ENCODE peak calls at places on chromosome 12, in ten cellular contexts. One of them, this sample, is unnamed. For H3K9me3, the result is how much of the 10 kb centered on the place peaks cover.

GRCh38 chr12:103909811-103910210 is 20.4 kb upstream of the HSP90B1 start:
- DNase-seq in adrenal gland: no peak
- DNase-seq in esophagus squamous epithelium: no peak
- DNase-seq in upper lobe of left lung: no peak
- DNase-seq in suprapubic skin: no peak
- DNase-seq in K562: no peak
- DNase-seq in stomach: no peak
- DNase-seq in uterus: no peak
- DNase-seq in HCT116: no peak
- DNase-seq in A549: no peak
- DNase-seq in this sample: no peak

GRCh38 chr12:116882742-116883141 is 1.5 kb upstream of the HRK start:
- DNase-seq in esophagus squamous epithelium: no peak
- DNase-seq in suprapubic skin: no peak
- DNase-seq in stomach: no peak
- DNase-seq in adrenal gland: no peak
- DNase-seq in HCT116: no peak
- DNase-seq in A549: peak
- DNase-seq in uterus: no peak
- DNase-seq in upper lobe of left lung: no peak
- DNase-seq in K562: no peak
- DNase-seq in this sample: no peak

GRCh38 chr12:116539361-116539771 is 19.8 kb upstream of the MAP1LC3B2 start:
- DNase-seq in HCT116: no peak
- DNase-seq in suprapubic skin: no peak
- DNase-seq in stomach: no peak
- DNase-seq in esophagus squamous epithelium: no peak
- DNase-seq in K562: no peak
- DNase-seq in upper lobe of left lung: no peak
- DNase-seq in uterus: no peak
- DNase-seq in adrenal gland: no peak
- DNase-seq in A549: no peak
- DNase-seq in this sample: no peak

GRCh38 chr12:52249041-52249461 is 16.0 kb downstream of the KRT7 start:
- DNase-seq in uterus: peak
- DNase-seq in stomach: peak
- DNase-seq in K562: no peak
- DNase-seq in upper lobe of left lung: no peak
- DNase-seq in suprapubic skin: peak
- DNase-seq in A549: no peak
- DNase-seq in HCT116: no peak
- DNase-seq in esophagus squamous epithelium: no peak
- DNase-seq in adrenal gland: peak
- DNase-seq in this sample: peak

GRCh38 chr12:98532687-98533304 is 17.4 kb downstream of the TMPO start:
- DNase-seq in uterus: no peak
- DNase-seq in adrenal gland: no peak
- DNase-seq in HCT116: peak
- DNase-seq in stomach: no peak
- DNase-seq in A549: peak
- DNase-seq in K562: peak
- DNase-seq in esophagus squamous epithelium: no peak
- DNase-seq in upper lobe of left lung: no peak
- DNase-seq in suprapubic skin: no peak
- DNase-seq in this sample: no peak

GRCh38 chr12:51863921-51864700 is 15.6 kb upstream of the FIGNL2 start:
- DNase-seq in adrenal gland: no peak
- DNase-seq in suprapubic skin: no peak
- DNase-seq in HCT116: no peak
- DNase-seq in uterus: no peak
- DNase-seq in upper lobe of left lung: peak
- DNase-seq in stomach: no peak
- DNase-seq in K562: peak
- DNase-seq in esophagus squamous epithelium: no peak
- DNase-seq in A549: no peak
- DNase-seq in this sample: no peak

GRCh38 chr12:85775071-85775470 is 61.1 kb downstream of the RASSF9 start:
- DNase-seq in uterus: no peak
- DNase-seq in stomach: no peak
- DNase-seq in suprapubic skin: no peak
- DNase-seq in upper lobe of left lung: no peak
- DNase-seq in K562: no peak
- DNase-seq in adrenal gland: no peak
- DNase-seq in HCT116: no peak
- DNase-seq in A549: no peak
- DNase-seq in esophagus squamous epithelium: no peak
- DNase-seq in this sample: no peak

GRCh38 chr12:1939745-1940607 is 21.5 kb upstream of the CACNA2D4 start:
- DNase-seq in K562: peak
- DNase-seq in uterus: peak
- DNase-seq in upper lobe of left lung: peak
- DNase-seq in A549: peak
- DNase-seq in esophagus squamous epithelium: no peak
- DNase-seq in HCT116: peak
- DNase-seq in suprapubic skin: peak
- DNase-seq in adrenal gland: peak
- DNase-seq in stomach: peak
- DNase-seq in this sample: peak

GRCh38 chr12:86138770-86139169 is 117.4 kb downstream of the MGAT4C start:
- DNase-seq in upper lobe of left lung: no peak
- DNase-seq in adrenal gland: no peak
- DNase-seq in esophagus squamous epithelium: no peak
- DNase-seq in uterus: no peak
- DNase-seq in HCT116: no peak
- DNase-seq in suprapubic skin: no peak
- DNase-seq in stomach: no peak
- DNase-seq in A549: no peak
- DNase-seq in K562: no peak
- DNase-seq in this sample: no peak

GRCh38 chr12:5032821-5033220 is 10.9 kb upstream of the KCNA5 start:
- DNase-seq in A549: no peak
- DNase-seq in uterus: no peak
- DNase-seq in suprapubic skin: no peak
- DNase-seq in adrenal gland: no peak
- DNase-seq in K562: no peak
- DNase-seq in HCT116: no peak
- DNase-seq in upper lobe of left lung: peak
- DNase-seq in esophagus squamous epithelium: no peak
- DNase-seq in stomach: no peak
- DNase-seq in this sample: no peak

GRCh38 chr12:6684609-6685008 is 4.6 kb downstream of the ZNF384 start:
- DNase-seq in HCT116: peak
- DNase-seq in esophagus squamous epithelium: no peak
- DNase-seq in K562: peak
- DNase-seq in stomach: no peak
- DNase-seq in uterus: no peak
- DNase-seq in adrenal gland: no peak
- DNase-seq in suprapubic skin: no peak
- DNase-seq in A549: peak
- DNase-seq in upper lobe of left lung: no peak
- DNase-seq in this sample: no peak

GRCh38 chr12:52439845-52440244 is 5.7 kb upstream of the KRT75 start:
- DNase-seq in HCT116: no peak
- DNase-seq in adrenal gland: no peak
- DNase-seq in esophagus squamous epithelium: no peak
- DNase-seq in upper lobe of left lung: peak
- DNase-seq in K562: no peak
- DNase-seq in stomach: no peak
- DNase-seq in suprapubic skin: no peak
- DNase-seq in uterus: no peak
- DNase-seq in A549: no peak
- DNase-seq in this sample: no peak

GRCh38 chr12:39354955-39355354 is 88.0 kb downstream of the KIF21A start:
- DNase-seq in HCT116: no peak
- DNase-seq in uterus: no peak
- DNase-seq in esophagus squamous epithelium: no peak
- DNase-seq in adrenal gland: no peak
- DNase-seq in A549: no peak
- DNase-seq in upper lobe of left lung: no peak
- DNase-seq in stomach: no peak
- DNase-seq in suprapubic skin: no peak
- DNase-seq in K562: no peak
- DNase-seq in this sample: no peak

GRCh38 chr12:110689601-110690430 is 901 bp upstream of the HVCN1 start:
- DNase-seq in K562: peak
- DNase-seq in A549: no peak
- DNase-seq in adrenal gland: no peak
- DNase-seq in esophagus squamous epithelium: no peak
- DNase-seq in stomach: peak
- DNase-seq in uterus: peak
- DNase-seq in upper lobe of left lung: peak
- DNase-seq in HCT116: no peak
- DNase-seq in suprapubic skin: no peak
- DNase-seq in this sample: peak

GRCh38 chr12:84502907-84503787 is 409.5 kb downstream of the SLC6A15 start:
- DNase-seq in A549: peak
- DNase-seq in suprapubic skin: no peak
- DNase-seq in K562: peak
- DNase-seq in esophagus squamous epithelium: no peak
- DNase-seq in uterus: peak
- DNase-seq in adrenal gland: peak
- DNase-seq in HCT116: peak
- DNase-seq in stomach: peak
- DNase-seq in upper lobe of left lung: no peak
- DNase-seq in this sample: peak

GRCh38 chr12:133105620-133106019 is 24.5 kb downstream of the ZNF891 start:
- DNase-seq in upper lobe of left lung: no peak
- DNase-seq in K562: no peak
- DNase-seq in uterus: no peak
- DNase-seq in HCT116: no peak
- DNase-seq in stomach: no peak
- DNase-seq in esophagus squamous epithelium: no peak
- DNase-seq in suprapubic skin: no peak
- DNase-seq in A549: no peak
- DNase-seq in adrenal gland: no peak
- DNase-seq in this sample: no peak

GRCh38 chr12:133106253-133106652 is 23.8 kb downstream of the ZNF891 start:
- DNase-seq in suprapubic skin: no peak
- DNase-seq in uterus: no peak
- DNase-seq in K562: no peak
- DNase-seq in A549: no peak
- DNase-seq in esophagus squamous epithelium: no peak
- DNase-seq in upper lobe of left lung: no peak
- DNase-seq in HCT116: no peak
- DNase-seq in stomach: no peak
- DNase-seq in adrenal gland: no peak
- DNase-seq in this sample: no peak

GRCh38 chr12:133107121-133107520 is 23.0 kb downstream of the ZNF891 start:
- DNase-seq in adrenal gland: no peak
- DNase-seq in K562: no peak
- DNase-seq in esophagus squamous epithelium: no peak
- DNase-seq in stomach: no peak
- DNase-seq in uterus: no peak
- DNase-seq in HCT116: no peak
- DNase-seq in suprapubic skin: no peak
- DNase-seq in A549: no peak
- DNase-seq in upper lobe of left lung: no peak
- DNase-seq in this sample: no peak

GRCh38 chr12:133108150-133108549 is 21.9 kb downstream of the ZNF891 start:
- DNase-seq in HCT116: no peak
- DNase-seq in stomach: no peak
- DNase-seq in K562: no peak
- DNase-seq in suprapubic skin: no peak
- DNase-seq in esophagus squamous epithelium: no peak
- DNase-seq in upper lobe of left lung: no peak
- DNase-seq in A549: no peak
- DNase-seq in adrenal gland: no peak
- DNase-seq in uterus: no peak
- DNase-seq in this sample: no peak
- H3K9me3 ChIP-seq in HCT116: under half
- H3K9me3 ChIP-seq in stomach: half or more
- H3K9me3 ChIP-seq in K562: under half
- H3K9me3 ChIP-seq in suprapubic skin: half or more
- H3K9me3 ChIP-seq in esophagus squamous epithelium: half or more
- H3K9me3 ChIP-seq in upper lobe of left lung: half or more
- H3K9me3 ChIP-seq in A549: half or more
- H3K9me3 ChIP-seq in adrenal gland: under half
- H3K9me3 ChIP-seq in uterus: half or more
- H3K9me3 ChIP-seq in this sample: under half

GRCh38 chr12:16927259-16927658 is 321.3 kb upstream of the LMO3 start:
- DNase-seq in esophagus squamous epithelium: no peak
- DNase-seq in K562: no peak
- DNase-seq in upper lobe of left lung: no peak
- DNase-seq in A549: no peak
- DNase-seq in uterus: no peak
- DNase-seq in stomach: no peak
- DNase-seq in suprapubic skin: no peak
- DNase-seq in HCT116: no peak
- DNase-seq in adrenal gland: no peak
- DNase-seq in this sample: no peak
- TF ChIP-seq POLR2A in esophagus squamous epithelium: no peak
- TF ChIP-seq POLR2A in K562: no peak
- TF ChIP-seq POLR2A in upper lobe of left lung: no peak
- TF ChIP-seq POLR2A in A549: no peak
- TF ChIP-seq POLR2A in uterus: no peak
- TF ChIP-seq POLR2A in stomach: no peak
- TF ChIP-seq POLR2A in suprapubic skin: no peak
- TF ChIP-seq POLR2A in HCT116: no peak
- TF ChIP-seq POLR2A in adrenal gland: no peak
- TF ChIP-seq POLR2A in this sample: no peak

GRCh38 chr12:133204264-133204603 is 22.9 kb downstream of the ZNF268 start:
- DNase-seq in K562: no peak
- DNase-seq in HCT116: no peak
- DNase-seq in uterus: no peak
- DNase-seq in A549: no peak
- DNase-seq in stomach: no peak
- DNase-seq in esophagus squamous epithelium: no peak
- DNase-seq in suprapubic skin: no peak
- DNase-seq in adrenal gland: no peak
- DNase-seq in upper lobe of left lung: no peak
- DNase-seq in this sample: no peak
- H3K9me3 ChIP-seq in K562: under half
- H3K9me3 ChIP-seq in HCT116: half or more
- H3K9me3 ChIP-seq in uterus: half or more
- H3K9me3 ChIP-seq in A549: half or more
- H3K9me3 ChIP-seq in stomach: half or more
- H3K9me3 ChIP-seq in esophagus squamous epithelium: half or more
- H3K9me3 ChIP-seq in suprapubic skin: half or more
- H3K9me3 ChIP-seq in adrenal gland: half or more
- H3K9me3 ChIP-seq in upper lobe of left lung: half or more
- H3K9me3 ChIP-seq in this sample: under half

DNA sequence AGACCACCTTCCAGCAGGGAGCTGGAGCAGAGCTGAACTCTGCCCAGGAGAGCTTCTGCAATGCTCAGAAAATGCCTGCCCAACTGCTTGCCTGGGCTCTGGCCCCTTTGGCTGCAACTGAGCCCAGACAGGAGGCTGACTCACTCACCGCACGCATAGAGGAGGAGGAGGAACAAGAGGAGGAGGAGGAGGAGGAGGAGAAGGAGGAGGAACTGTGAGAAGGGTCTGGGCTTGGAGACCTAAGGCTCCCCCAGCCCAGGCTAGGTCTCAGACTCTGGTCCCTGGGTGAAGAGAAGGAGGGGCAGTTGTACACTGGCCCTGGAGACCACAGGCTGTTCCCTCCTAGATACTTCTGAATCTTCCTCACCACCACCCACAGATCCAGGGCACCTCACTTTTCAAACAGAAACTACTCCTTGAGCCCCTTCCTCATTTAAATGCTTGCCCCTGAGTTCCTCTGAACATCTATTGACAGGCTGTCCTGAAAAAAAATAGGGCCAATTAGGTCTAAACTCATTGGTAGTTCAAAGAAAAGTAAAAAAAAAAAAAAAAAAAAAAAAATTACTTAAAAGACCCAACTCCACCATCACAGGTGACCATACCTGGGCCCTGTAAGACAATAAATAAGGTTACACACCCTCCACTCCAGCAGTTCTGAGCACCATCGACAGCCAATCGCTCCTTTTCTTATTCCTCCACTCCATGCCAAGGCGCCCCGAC is 707 bp downstream of the VDR start:
- DNase-seq in A549: peak
- DNase-seq in HCT116: peak
- DNase-seq in stomach: peak
- DNase-seq in adrenal gland: peak
- DNase-seq in K562: peak
- DNase-seq in esophagus squamous epithelium: no peak
- DNase-seq in suprapubic skin: peak
- DNase-seq in uterus: peak
- DNase-seq in upper lobe of left lung: no peak
- DNase-seq in this sample: peak
- TF ChIP-seq POLR2A in A549: no peak
- TF ChIP-seq POLR2A in HCT116: no peak
- TF ChIP-seq POLR2A in stomach: no peak
- TF ChIP-seq POLR2A in adrenal gland: peak
- TF ChIP-seq POLR2A in K562: no peak
- TF ChIP-seq POLR2A in esophagus squamous epithelium: peak
- TF ChIP-seq POLR2A in suprapubic skin: no peak
- TF ChIP-seq POLR2A in uterus: no peak
- TF ChIP-seq POLR2A in upper lobe of left lung: peak
- TF ChIP-seq POLR2A in this sample: no peak